ENCODE peak calls at places on chromosome 10, in seven cellular contexts. One of them, this sample, is unnamed.

GRCh38 chr10:91190876-91191580 is 29.4 kb upstream of the PCGF5 start:
- DNase-seq in lower lobe of right lung: no peak
- DNase-seq in PC-3: peak
- DNase-seq in ACHN: no peak
- DNase-seq in Kasumi-1: no peak
- DNase-seq in SK-N-SH: no peak
- DNase-seq in activated T-cell treated with anti-CD3 and anti-CD28 coated beads for 1 hour: no peak
- DNase-seq in this sample: no peak

GRCh38 chr10:20890009-20890408 is 7.1 kb downstream of the NEBL start:
- DNase-seq in SK-N-SH: no peak
- DNase-seq in Kasumi-1: no peak
- DNase-seq in activated T-cell treated with anti-CD3 and anti-CD28 coated beads for 1 hour: no peak
- DNase-seq in ACHN: no peak
- DNase-seq in PC-3: no peak
- DNase-seq in lower lobe of right lung: no peak
- DNase-seq in this sample: no peak

GRCh38 chr10:5775705-5776104 is 37.5 kb downstream of the GDI2 start:
- DNase-seq in SK-N-SH: no peak
- DNase-seq in ACHN: no peak
- DNase-seq in PC-3: no peak
- DNase-seq in lower lobe of right lung: peak
- DNase-seq in activated T-cell treated with anti-CD3 and anti-CD28 coated beads for 1 hour: peak
- DNase-seq in Kasumi-1: peak
- DNase-seq in this sample: peak

GRCh38 chr10:127485153-127485857 is 63.8 kb upstream of the NPS start:
- DNase-seq in SK-N-SH: no peak
- DNase-seq in PC-3: peak
- DNase-seq in activated T-cell treated with anti-CD3 and anti-CD28 coated beads for 1 hour: no peak
- DNase-seq in Kasumi-1: no peak
- DNase-seq in lower lobe of right lung: no peak
- DNase-seq in ACHN: peak
- DNase-seq in this sample: no peak

GRCh38 chr10:44477021-44477420 is 92.1 kb upstream of the CXCL12 start:
- DNase-seq in PC-3: no peak
- DNase-seq in Kasumi-1: no peak
- DNase-seq in ACHN: no peak
- DNase-seq in lower lobe of right lung: no peak
- DNase-seq in SK-N-SH: no peak
- DNase-seq in activated T-cell treated with anti-CD3 and anti-CD28 coated beads for 1 hour: no peak
- DNase-seq in this sample: no peak

GRCh38 chr10:113024930-113025329 is 74.9 kb downstream of the TCF7L2 start:
- DNase-seq in Kasumi-1: no peak
- DNase-seq in SK-N-SH: no peak
- DNase-seq in lower lobe of right lung: no peak
- DNase-seq in activated T-cell treated with anti-CD3 and anti-CD28 coated beads for 1 hour: no peak
- DNase-seq in PC-3: no peak
- DNase-seq in ACHN: no peak
- DNase-seq in this sample: no peak

GRCh38 chr10:94351089-94351488 is 11.7 kb downstream of the NOC3L start:
- DNase-seq in activated T-cell treated with anti-CD3 and anti-CD28 coated beads for 1 hour: no peak
- DNase-seq in lower lobe of right lung: no peak
- DNase-seq in ACHN: no peak
- DNase-seq in Kasumi-1: no peak
- DNase-seq in PC-3: no peak
- DNase-seq in SK-N-SH: no peak
- DNase-seq in this sample: no peak

GRCh38 chr10:106925187-106925586 is 239.3 kb downstream of the SORCS1 start:
- DNase-seq in Kasumi-1: no peak
- DNase-seq in PC-3: no peak
- DNase-seq in lower lobe of right lung: no peak
- DNase-seq in activated T-cell treated with anti-CD3 and anti-CD28 coated beads for 1 hour: no peak
- DNase-seq in ACHN: no peak
- DNase-seq in SK-N-SH: no peak
- DNase-seq in this sample: no peak

GRCh38 chr10:69961168-69961863 is 91.3 kb upstream of the MACROH2A2 start:
- DNase-seq in SK-N-SH: peak
- DNase-seq in activated T-cell treated with anti-CD3 and anti-CD28 coated beads for 1 hour: no peak
- DNase-seq in Kasumi-1: peak
- DNase-seq in lower lobe of right lung: no peak
- DNase-seq in PC-3: peak
- DNase-seq in ACHN: peak
- DNase-seq in this sample: no peak

GRCh38 chr10:71264345-71265200 is 52.2 kb downstream of the UNC5B start:
- DNase-seq in Kasumi-1: no peak
- DNase-seq in activated T-cell treated with anti-CD3 and anti-CD28 coated beads for 1 hour: no peak
- DNase-seq in SK-N-SH: no peak
- DNase-seq in lower lobe of right lung: no peak
- DNase-seq in ACHN: no peak
- DNase-seq in PC-3: no peak
- DNase-seq in this sample: no peak